ENCODE peak calls at places on chromosomes 12 and 14, in four cellular contexts. One of them, this sample, is unnamed.

GRCh38 chr12:615620-616019 is 47.6 kb downstream of the NINJ2 start:
- DNase-seq in esophagus squamous epithelium: no peak
- DNase-seq in CD8-positive, alpha-beta T cell: no peak
- DNase-seq in caudate nucleus: no peak
- DNase-seq in this sample: no peak

GRCh38 chr12:118582863-118583262 is 206.5 kb downstream of the SUDS3 start:
- DNase-seq in caudate nucleus: no peak
- DNase-seq in CD8-positive, alpha-beta T cell: no peak
- DNase-seq in esophagus squamous epithelium: no peak
- DNase-seq in this sample: no peak

GRCh38 chr12:57229634-57230380 is at the start of gene SHMT2:
- DNase-seq in esophagus squamous epithelium: no peak
- DNase-seq in caudate nucleus: peak; percentile 83
- DNase-seq in CD8-positive, alpha-beta T cell: peak; percentile 94
- DNase-seq in this sample: peak; percentile 88

GRCh38 chr12:132784580-132784979 is 22.9 kb upstream of the ANKLE2 start:
- DNase-seq in CD8-positive, alpha-beta T cell: no peak
- DNase-seq in caudate nucleus: no peak
- DNase-seq in esophagus squamous epithelium: no peak
- DNase-seq in this sample: no peak

GRCh38 chr14:34662558-34663088 is 32.7 kb upstream of the SNX6 start:
- DNase-seq in CD8-positive, alpha-beta T cell: no peak
- DNase-seq in esophagus squamous epithelium: no peak
- DNase-seq in caudate nucleus: no peak
- DNase-seq in this sample: no peak

GRCh38 chr12:22321620-22322019 is 12.9 kb downstream of the ST8SIA1 start:
- DNase-seq in caudate nucleus: no peak
- DNase-seq in esophagus squamous epithelium: no peak
- DNase-seq in CD8-positive, alpha-beta T cell: no peak
- DNase-seq in this sample: peak; percentile 6

GRCh38 chr14:95663226-95663797 is 22.9 kb upstream of the TCL1B start:
- DNase-seq in CD8-positive, alpha-beta T cell: no peak
- DNase-seq in caudate nucleus: no peak
- DNase-seq in esophagus squamous epithelium: no peak
- DNase-seq in this sample: no peak

GRCh38 chr12:54280401-54281260 is at the start of gene HNRNPA1:
- DNase-seq in CD8-positive, alpha-beta T cell: peak; percentile 92
- DNase-seq in caudate nucleus: peak; percentile 89
- DNase-seq in esophagus squamous epithelium: peak; percentile 94
- DNase-seq in this sample: peak; percentile 95

GRCh38 chr14:61187642-61187905 is 93.6 kb downstream of the TMEM30B start:
- DNase-seq in CD8-positive, alpha-beta T cell: no peak
- DNase-seq in caudate nucleus: no peak
- DNase-seq in esophagus squamous epithelium: no peak
- DNase-seq in this sample: no peak

GRCh38 chr14:61343991-61344405 is 22.6 kb downstream of the PRKCH start:
- DNase-seq in caudate nucleus: no peak
- DNase-seq in esophagus squamous epithelium: no peak
- DNase-seq in CD8-positive, alpha-beta T cell: no peak
- DNase-seq in this sample: no peak

GRCh38 chr12:22609501-22609900 is 15.5 kb upstream of the ETNK1 start:
- DNase-seq in esophagus squamous epithelium: no peak
- DNase-seq in CD8-positive, alpha-beta T cell: no peak
- DNase-seq in caudate nucleus: no peak
- DNase-seq in this sample: no peak

GRCh38 chr12:74983917-74984316 is 225.7 kb downstream of the KCNC2 start:
- DNase-seq in CD8-positive, alpha-beta T cell: no peak
- DNase-seq in esophagus squamous epithelium: no peak
- DNase-seq in caudate nucleus: no peak
- DNase-seq in this sample: no peak

GRCh38 chr12:121872546-121873223 is 14.0 kb upstream of the HPD start:
- DNase-seq in CD8-positive, alpha-beta T cell: no peak
- DNase-seq in caudate nucleus: no peak
- DNase-seq in esophagus squamous epithelium: no peak
- DNase-seq in this sample: no peak

GRCh38 chr12:27866382-27867101 is 86.5 kb upstream of the MANSC4 start:
- DNase-seq in esophagus squamous epithelium: no peak
- DNase-seq in CD8-positive, alpha-beta T cell: no peak
- DNase-seq in caudate nucleus: no peak
- DNase-seq in this sample: no peak

GRCh38 chr12:48978291-48978740 is at the start of gene WNT1:
- DNase-seq in esophagus squamous epithelium: no peak
- DNase-seq in CD8-positive, alpha-beta T cell: no peak
- DNase-seq in caudate nucleus: no peak
- DNase-seq in this sample: no peak

GRCh38 chr12:111636209-111636928 is 37.3 kb upstream of the ATXN2 start:
- DNase-seq in esophagus squamous epithelium: no peak
- DNase-seq in caudate nucleus: peak; percentile 8
- DNase-seq in CD8-positive, alpha-beta T cell: no peak
- DNase-seq in this sample: peak; percentile 62

GRCh38 chr12:45415393-45415817 is 199.5 kb downstream of the ANO6 start:
- DNase-seq in CD8-positive, alpha-beta T cell: no peak
- DNase-seq in caudate nucleus: no peak
- DNase-seq in esophagus squamous epithelium: no peak
- DNase-seq in this sample: no peak

DNA sequence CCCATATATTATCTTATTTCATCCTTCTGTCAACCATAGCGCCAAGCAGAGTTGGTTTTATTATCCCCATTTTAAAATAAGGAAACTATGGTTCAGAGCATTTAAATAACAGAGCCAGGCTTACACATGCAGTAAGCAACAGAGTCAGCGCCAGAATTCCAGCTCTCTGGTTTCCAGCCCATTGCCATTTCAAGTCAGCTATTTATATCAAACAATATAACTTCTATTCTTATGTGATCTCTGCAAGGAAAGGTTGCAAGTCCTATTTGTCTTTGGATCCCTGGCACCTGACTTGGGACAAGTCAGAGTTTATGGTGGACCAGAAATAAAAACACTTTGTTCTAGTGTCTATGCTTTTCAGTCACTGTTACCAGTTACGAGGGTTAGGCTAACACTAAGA is 174.1 kb upstream of the EEA1 start:
- DNase-seq in CD8-positive, alpha-beta T cell: no peak
- DNase-seq in caudate nucleus: no peak
- DNase-seq in esophagus squamous epithelium: no peak
- DNase-seq in this sample: no peak
- H3K27ac ChIP-seq in CD8-positive, alpha-beta T cell: no peak overlapping the region
- H3K27ac ChIP-seq in caudate nucleus: no peak overlapping the region
- H3K27ac ChIP-seq in esophagus squamous epithelium: no peak overlapping the region
- H3K27ac ChIP-seq in this sample: no peak overlapping the region

DNA sequence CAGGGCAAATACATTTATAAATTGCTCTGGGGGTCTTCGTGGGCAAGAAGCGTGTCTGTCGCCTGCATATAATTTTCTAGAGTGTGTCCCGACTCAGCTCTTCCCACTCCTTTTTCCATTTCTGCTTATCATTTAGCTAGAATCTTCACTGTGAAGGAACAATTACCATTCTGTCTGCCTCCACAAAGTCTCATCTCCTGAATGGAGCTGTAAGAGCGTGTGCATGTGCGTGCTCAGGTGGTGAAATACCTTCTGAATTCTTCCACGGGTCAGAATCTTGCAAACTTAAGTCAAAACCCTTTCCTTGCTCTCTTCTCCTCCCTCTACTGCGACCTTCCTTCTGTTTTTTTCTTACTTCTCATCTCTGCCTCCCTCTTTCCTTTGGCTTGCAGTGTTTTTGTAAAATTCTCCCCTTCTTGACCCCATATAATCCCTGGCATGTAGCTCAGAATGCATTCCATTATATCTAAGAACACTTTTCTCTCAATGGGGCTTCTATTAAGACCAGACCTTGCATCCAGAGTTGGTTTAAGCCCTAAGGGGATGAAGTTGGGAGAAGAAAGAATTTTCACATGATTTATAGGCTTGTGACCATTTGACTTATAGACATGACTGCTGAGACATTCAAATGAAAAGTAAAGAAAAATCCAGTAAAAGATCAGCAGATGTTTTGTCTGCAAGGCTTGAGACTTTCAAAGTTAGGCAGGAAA is 25.0 kb upstream of the GSG1 start:
- DNase-seq in CD8-positive, alpha-beta T cell: no peak
- DNase-seq in caudate nucleus: no peak
- DNase-seq in esophagus squamous epithelium: no peak
- DNase-seq in this sample: no peak
- H3K27ac ChIP-seq in CD8-positive, alpha-beta T cell: no peak overlapping the region
- H3K27ac ChIP-seq in caudate nucleus: no peak overlapping the region
- H3K27ac ChIP-seq in esophagus squamous epithelium: no peak overlapping the region
- H3K27ac ChIP-seq in this sample: no peak overlapping the region

DNA sequence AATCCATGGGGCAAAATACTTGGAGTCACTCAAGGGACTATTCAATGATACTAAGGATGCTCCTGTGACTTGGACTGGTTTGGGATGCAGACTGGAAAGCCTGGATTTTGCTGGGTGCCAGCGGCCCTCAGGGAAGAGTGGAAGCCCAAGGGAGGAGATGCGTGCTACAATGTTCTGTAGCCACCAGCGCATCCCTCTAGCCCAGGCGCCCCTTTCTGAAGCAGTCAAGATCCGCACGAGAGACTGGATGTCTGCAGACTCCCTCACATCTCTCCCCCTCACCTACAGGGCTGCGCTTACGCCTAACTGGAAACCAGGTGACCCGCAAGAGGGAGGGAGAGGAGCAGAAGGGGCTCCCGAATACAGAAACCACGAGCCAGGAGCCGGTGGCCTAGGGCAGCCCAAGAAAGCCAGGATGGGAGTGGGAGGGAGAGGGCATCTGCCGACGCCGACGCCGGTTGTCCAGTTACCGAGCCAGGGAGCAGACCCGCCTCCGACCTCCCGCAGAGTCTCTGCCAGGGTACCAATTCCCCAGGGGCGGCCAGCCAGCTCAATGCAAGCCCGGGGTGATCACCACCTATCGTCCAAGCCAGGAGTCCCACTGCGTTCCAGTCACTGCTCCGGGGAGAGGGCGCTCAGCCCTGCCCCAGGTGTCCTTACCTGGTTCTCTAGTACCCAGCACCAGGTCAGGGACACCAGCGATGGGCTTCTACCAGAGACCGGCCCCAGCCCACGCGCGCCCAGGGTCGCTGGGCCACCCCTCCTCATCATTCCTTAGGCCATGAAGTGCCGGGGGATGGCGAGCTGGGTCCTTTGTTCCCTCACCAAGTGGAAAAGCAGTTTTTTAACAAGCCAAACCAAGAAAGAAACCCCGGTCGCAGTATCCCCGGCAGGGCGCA is 1.2 kb downstream of the NTN4 start:
- DNase-seq in caudate nucleus: no peak
- DNase-seq in CD8-positive, alpha-beta T cell: no peak
- DNase-seq in esophagus squamous epithelium: no peak
- DNase-seq in this sample: no peak
- H3K27ac ChIP-seq in caudate nucleus: peak overlapping the region; percentile 22
- H3K27ac ChIP-seq in CD8-positive, alpha-beta T cell: no peak overlapping the region
- H3K27ac ChIP-seq in esophagus squamous epithelium: peak overlapping the region; percentile 92
- H3K27ac ChIP-seq in this sample: no peak overlapping the region

DNA sequence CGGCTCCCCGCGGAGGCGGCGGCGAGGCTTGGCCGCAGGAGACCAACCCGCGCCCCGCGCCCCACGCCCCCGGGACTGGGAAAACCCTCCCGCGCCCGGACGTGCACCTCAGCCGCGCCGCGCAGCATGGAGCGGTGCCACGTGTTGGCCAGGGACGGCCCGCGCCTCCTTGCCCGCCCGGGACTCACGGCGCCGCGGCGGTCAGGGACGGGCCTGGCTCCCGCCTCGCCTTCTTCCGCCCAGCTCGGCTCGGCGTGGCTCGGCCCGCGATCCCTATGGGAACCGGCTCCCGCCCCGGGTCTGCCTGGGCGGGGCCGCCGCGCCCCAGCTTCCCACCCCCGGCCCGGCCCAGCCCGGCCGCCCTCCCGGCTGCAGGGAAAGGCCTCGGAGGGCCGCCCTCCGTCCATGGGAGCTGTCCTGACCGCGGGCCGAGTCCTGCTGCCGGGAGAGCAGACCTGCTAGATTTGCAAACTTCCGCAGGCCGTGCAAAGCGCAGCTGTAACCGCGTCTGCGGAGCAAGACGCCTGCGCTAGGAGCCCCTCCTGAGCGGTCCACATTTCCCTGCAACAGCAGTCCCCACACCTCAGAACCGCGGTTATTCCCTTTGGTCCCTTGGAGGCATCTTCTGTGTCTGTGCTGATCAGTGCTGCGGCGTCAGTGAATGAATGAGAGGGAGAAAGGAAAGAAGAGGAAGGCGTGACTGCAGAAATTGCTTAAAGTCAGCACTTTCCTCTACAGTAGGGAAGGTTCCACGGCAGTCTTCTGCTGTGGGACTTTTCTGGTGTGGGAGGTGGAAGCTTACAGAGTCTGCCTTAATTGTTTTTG is at the start of gene CDKL1:
- DNase-seq in CD8-positive, alpha-beta T cell: peak; percentile 61
- DNase-seq in esophagus squamous epithelium: no peak
- DNase-seq in caudate nucleus: peak; percentile 32
- DNase-seq in this sample: peak; percentile 53
- H3K27ac ChIP-seq in CD8-positive, alpha-beta T cell: no peak within 1 kb of the TSS
- H3K27ac ChIP-seq in esophagus squamous epithelium: peak within 1 kb of the TSS; percentile 82
- H3K27ac ChIP-seq in caudate nucleus: peak within 1 kb of the TSS; percentile 29
- H3K27ac ChIP-seq in this sample: peak within 1 kb of the TSS; percentile 40

GRCh38 chr12:85462888-85463287 is 182.9 kb downstream of the ALX1 start:
- DNase-seq in caudate nucleus: no peak
- DNase-seq in CD8-positive, alpha-beta T cell: no peak
- DNase-seq in esophagus squamous epithelium: no peak
- DNase-seq in this sample: no peak

GRCh38 chr12:85461127-85461526 is 181.1 kb downstream of the ALX1 start:
- DNase-seq in caudate nucleus: no peak
- DNase-seq in CD8-positive, alpha-beta T cell: no peak
- DNase-seq in esophagus squamous epithelium: no peak
- DNase-seq in this sample: no peak

GRCh38 chr12:85457026-85457425 is 177.0 kb downstream of the ALX1 start:
- DNase-seq in caudate nucleus: no peak
- DNase-seq in CD8-positive, alpha-beta T cell: no peak
- DNase-seq in esophagus squamous epithelium: no peak
- DNase-seq in this sample: no peak
- H3K27ac ChIP-seq in caudate nucleus: no peak overlapping the region
- H3K27ac ChIP-seq in CD8-positive, alpha-beta T cell: no peak overlapping the region
- H3K27ac ChIP-seq in esophagus squamous epithelium: no peak overlapping the region
- H3K27ac ChIP-seq in this sample: no peak overlapping the region

This sample was measured in substantia nigra.